ENCODE peak calls at places on chromosomes 2 and 18, in seven cellular contexts. G, N, X, A, W, V and M are unnamed samples.

GRCh38 chr2:216392018-216392562 is 19.8 kb upstream of the MARCHF4 start:
- DNase-seq in G (no peak), N (no peak), X (no peak), A (peak; percentile 48), W (no peak), V (no peak), M (no peak)

GRCh38 chr2:105582952-105583660 is 161.6 kb upstream of the NCK2 start:
- DNase-seq in G (no peak), N (no peak), X (no peak), A (no peak), W (no peak), V (no peak), M (no peak)

GRCh38 chr2:54559593-54560145 is 103.5 kb downstream of the SPTBN1 start:
- DNase-seq in G (peak; percentile 88), N (peak; percentile 42), X (peak; percentile 80), A (peak; percentile 36), W (no peak), V (peak; percentile 87), M (no peak)

GRCh38 chr2:29236074-29236473 is 120.9 kb downstream of the CLIP4 start:
- DNase-seq in G (no peak), N (no peak), X (no peak), A (no peak), W (no peak), V (no peak), M (no peak)

GRCh38 chr2:74556159-74556558 is 1.6 kb downstream of the DOK1 start:
- DNase-seq in G (no peak), N (no peak), X (no peak), A (no peak), W (no peak), V (no peak), M (no peak)

GRCh38 chr2:16553222-16553621 is 112.4 kb downstream of the CYRIA start:
- DNase-seq in G (peak; percentile 57), N (peak; percentile 59), X (peak; percentile 15), A (peak; percentile 73), W (no peak), V (peak; percentile 56), M (no peak)

GRCh38 chr2:224210495-224211472 is 171.7 kb upstream of the SERPINE2 start:
- DNase-seq in G (no peak), N (no peak), X (peak; percentile 47), A (no peak), W (no peak), V (no peak), M (no peak)

GRCh38 chr2:120272763-120273481 is 20.3 kb downstream of the RALB start:
- DNase-seq in G (no peak), N (no peak), X (peak; percentile 34), A (no peak), W (no peak), V (no peak), M (no peak)

GRCh38 chr2:173124441-173124840 is 48.8 kb downstream of the MAP3K20 start:
- DNase-seq in G (peak; percentile 30), N (no peak), X (peak; percentile 35), A (no peak), W (no peak), V (peak; percentile 54), M (no peak)

GRCh38 chr2:215423234-215423633 is 12.6 kb downstream of the FN1 start:
- DNase-seq in G (peak; percentile 65), N (no peak), X (peak; percentile 40), A (no peak), W (no peak), V (peak; percentile 62), M (no peak)

GRCh38 chr2:72289736-72290135 is 142.1 kb upstream of the CYP26B1 start:
- DNase-seq in G (no peak), N (no peak), X (no peak), A (no peak), W (no peak), V (no peak), M (no peak)

GRCh38 chr18:47591429-47591828 is 339.0 kb downstream of the SMAD2 start:
- DNase-seq in G (no peak), N (no peak), X (no peak), A (no peak), W (no peak), V (no peak), M (no peak)

GRCh38 chr18:9859232-9859631 is 26.5 kb upstream of the TXNDC2 start:
- DNase-seq in G (no peak), N (no peak), X (no peak), A (no peak), W (no peak), V (no peak), M (no peak)
- TF ChIP-seq CTCF in G (no peak), N (no peak), X (no peak), A (no peak), W (no peak), V (no peak), M (peak; percentile 12)

DNA sequence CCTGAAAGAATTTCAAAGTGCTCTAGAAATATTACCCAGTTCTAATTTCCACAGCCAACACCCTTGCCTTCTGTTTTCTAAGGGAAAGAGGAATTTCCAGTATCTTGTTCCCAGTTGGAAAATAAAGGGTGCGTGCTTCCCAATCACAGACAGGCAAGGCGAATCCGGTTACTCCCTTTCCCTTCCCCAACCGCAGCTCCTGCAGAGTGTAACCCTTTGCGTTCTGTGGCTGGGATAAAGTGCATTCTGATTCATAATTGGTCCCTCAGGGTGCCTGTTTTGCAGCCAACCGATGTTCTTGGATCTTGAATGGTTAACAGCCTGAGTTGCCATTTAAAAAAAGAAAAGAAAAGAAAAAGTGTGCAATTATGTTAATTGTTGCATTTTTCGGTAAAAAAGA is 40.6 kb upstream of the PGAP1 start:
- DNase-seq in G (peak; percentile 86), N (no peak), X (peak; percentile 73), A (peak; percentile 29), W (no peak), V (peak; percentile 74), M (no peak)
- H3K4me3 ChIP-seq in G (no peak overlapping the region), N (no peak overlapping the region), X (peak overlapping the region; percentile 22), A (peak overlapping the region; percentile 8), W (peak overlapping the region; percentile 20), V (peak overlapping the region; percentile 41), M (no peak overlapping the region)

DNA sequence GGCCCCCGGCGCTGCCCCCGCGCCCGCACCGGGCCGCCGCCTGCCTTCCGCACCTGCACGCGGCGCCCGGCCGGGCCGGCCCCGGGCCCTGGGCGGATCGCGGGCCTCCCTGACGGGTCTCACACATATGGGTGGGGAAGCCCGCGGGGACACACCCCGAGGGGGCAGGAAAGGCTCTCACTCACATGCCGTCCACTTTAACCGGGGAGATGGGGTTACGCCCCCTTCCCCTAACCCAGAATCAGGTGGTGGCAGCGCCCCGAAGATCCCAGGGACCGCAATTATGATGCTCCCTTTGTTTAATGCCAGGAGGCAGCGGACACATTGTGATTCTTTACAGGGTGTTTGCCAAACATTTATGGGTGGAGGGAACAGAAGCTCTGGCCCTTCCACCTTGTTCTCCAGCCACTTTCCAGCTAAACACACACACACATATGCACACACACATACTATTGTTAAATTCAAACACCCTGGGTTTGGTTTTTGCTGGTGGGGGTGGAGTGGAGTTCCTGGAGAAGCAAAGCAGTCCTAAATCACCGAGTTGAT is 433 bp upstream of the ANKRD44 start:
- DNase-seq in G (no peak), N (no peak), X (no peak), A (no peak), W (no peak), V (no peak), M (no peak)
- TF ChIP-seq CTCF in G (no peak), N (no peak), X (no peak), A (no peak), W (no peak), V (no peak), M (no peak)

DNA sequence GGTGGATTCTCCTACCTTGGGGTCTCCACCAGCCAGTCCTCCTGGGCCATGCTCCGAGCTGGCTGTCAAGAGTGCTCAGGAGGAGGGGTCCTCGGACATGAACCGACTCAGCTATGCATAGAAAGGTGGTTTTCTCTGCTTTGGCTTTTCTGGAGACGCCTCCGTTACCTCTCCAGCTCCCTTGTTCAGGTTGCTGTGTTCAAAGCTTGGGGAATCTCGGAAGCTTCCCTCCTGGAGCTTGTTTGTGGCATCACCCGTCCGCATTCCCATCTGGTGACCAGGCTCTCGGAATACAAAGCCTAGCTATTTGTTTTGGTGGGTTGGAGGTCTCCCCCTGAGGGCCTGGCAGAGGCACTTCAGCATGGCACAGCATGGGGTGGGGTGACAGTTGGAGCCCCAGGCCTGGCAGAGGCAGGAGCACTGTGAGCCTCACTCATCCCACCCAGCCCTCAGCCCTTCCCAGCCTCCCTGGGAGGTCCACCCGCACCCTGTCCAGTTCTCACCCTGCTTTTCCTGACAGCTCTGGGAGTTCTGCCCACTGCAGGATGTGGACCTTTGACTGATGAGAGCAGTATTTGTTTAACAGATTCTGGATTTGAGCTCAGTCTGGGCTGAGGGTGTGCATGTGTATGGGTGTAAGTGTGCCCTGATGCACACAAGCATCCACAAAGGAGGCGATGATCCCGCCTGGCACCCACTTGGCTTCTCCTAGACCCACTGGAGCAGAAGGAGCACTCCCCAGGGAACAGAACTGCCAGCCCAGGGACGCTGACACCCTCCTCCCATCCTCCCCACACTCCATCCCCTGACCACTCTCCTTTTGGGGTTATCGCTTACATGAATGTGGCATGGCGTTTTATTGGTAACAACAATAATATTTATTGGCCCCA is 107.3 kb upstream of the HS6ST1 start:
- DNase-seq in G (peak; percentile 51), N (no peak), X (peak; percentile 57), A (no peak), W (peak; percentile 55), V (peak; percentile 52), M (no peak)
- H3K4me3 ChIP-seq in G (no peak overlapping the region), N (no peak overlapping the region), X (no peak overlapping the region), A (no peak overlapping the region), W (no peak overlapping the region), V (no peak overlapping the region), M (no peak overlapping the region)